ENCODE peak calls at places on chromosomes 13 and 19, in six cellular contexts. P is head of caudate nucleus; B is AG09309; O is M059J; I is stimulated activated CD4-positive, alpha-beta T cell treated with anti-CD3 and anti-CD28 coated beads, TNF-alpha, amount 100 ng/mL, for 24 hours; S is anterior cingulate cortex. H is an unnamed sample.
A peak's percentile ranks its signal among the peaks of the same experiment; 100 is the strongest.

GRCh38 chr19:35755550-35756371 is 1.1 kb downstream of the HSPB6 start:
- DNase-seq in P (no peak), B (no peak), O (no peak), I (peak; percentile 38), S (no peak), H (no peak)

GRCh38 chr13:78239681-78240080 is 321.1 kb upstream of the EDNRB start:
- DNase-seq in P (no peak), B (no peak), O (no peak), I (no peak), S (no peak), H (no peak)

GRCh38 chr13:101429733-101430132 is 13.4 kb upstream of the NALCN start:
- DNase-seq in P (no peak), B (no peak), O (no peak), I (no peak), S (no peak), H (no peak)

GRCh38 chr19:44925114-44925891 is 10.9 kb downstream of the APOC1 start:
- DNase-seq in P (peak; percentile 88), B (peak; percentile 29), O (peak; percentile 43), I (no peak), S (peak; percentile 64), H (peak; percentile 64)

GRCh38 chr13:96935971-96936370 is 58.3 kb downstream of the OXGR1 start:
- DNase-seq in P (no peak), B (no peak), O (no peak), I (no peak), S (no peak), H (no peak)

GRCh38 chr13:23598371-23598770 is 28.2 kb downstream of the TNFRSF19 start:
- DNase-seq in P (no peak), B (no peak), O (no peak), I (no peak), S (no peak), H (no peak)

GRCh38 chr13:110412132-110412912 is 105.2 kb downstream of the COL4A2 start:
- DNase-seq in P (peak; percentile 91), B (peak; percentile 97), O (peak; percentile 97), I (peak; percentile 72), S (peak; percentile 57), H (peak; percentile 70)

GRCh38 chr13:67117010-67117550 is 113.1 kb downstream of the PCDH9 start:
- DNase-seq in P (no peak), B (no peak), O (no peak), I (no peak), S (no peak), H (no peak)

GRCh38 chr13:40072663-40073120 is 417.2 kb downstream of the COG6 start:
- DNase-seq in P (no peak), B (no peak), O (no peak), I (no peak), S (no peak), H (no peak)

GRCh38 chr19:37519890-37520289 is 13.2 kb downstream of the ZNF793 start:
- DNase-seq in P (no peak), B (no peak), O (peak; percentile 88), I (no peak), S (no peak), H (no peak)

GRCh38 chr19:13768510-13768909 is 4.2 kb downstream of the MRI1 start:
- DNase-seq in P (no peak), B (no peak), O (no peak), I (no peak), S (no peak), H (no peak)

GRCh38 chr13:108426893-108427292 is 157.4 kb downstream of the TNFSF13B start:
- DNase-seq in P (no peak), B (no peak), O (peak; percentile 0), I (no peak), S (no peak), H (no peak)

GRCh38 chr13:44906758-44907157 is 82.5 kb downstream of the NUFIP1 start:
- DNase-seq in P (peak; percentile 44), B (peak; percentile 46), O (peak; percentile 64), I (no peak), S (peak; percentile 15), H (no peak)

GRCh38 chr19:40659116-40659515 is 31.3 kb downstream of the NUMBL start:
- DNase-seq in P (no peak), B (no peak), O (no peak), I (no peak), S (no peak), H (no peak)

GRCh38 chr13:32212420-32212819 is 102.7 kb downstream of the ZAR1L start:
- DNase-seq in P (no peak), B (peak; percentile 49), O (peak; percentile 59), I (no peak), S (no peak), H (no peak)

GRCh38 chr13:97108535-97108910 is 113.6 kb upstream of the MBNL2 start:
- DNase-seq in P (no peak), B (no peak), O (peak; percentile 51), I (no peak), S (no peak), H (no peak)

GRCh38 chr13:32838985-32839384 is 177.2 kb upstream of the KL start:
- DNase-seq in P (no peak), B (no peak), O (peak; percentile 40), I (no peak), S (no peak), H (no peak)

GRCh38 chr13:105329359-105329758 is 1206.1 kb downstream of the EFNB2 start:
- DNase-seq in P (no peak), B (no peak), O (peak; percentile 65), I (no peak), S (no peak), H (peak; percentile 48)

GRCh38 chr13:32200741-32201140 is 114.4 kb downstream of the ZAR1L start:
- DNase-seq in P (no peak), B (no peak), O (no peak), I (no peak), S (no peak), H (no peak)

GRCh38 chr13:44271031-44271433 is 102.6 kb upstream of the SERP2 start:
- DNase-seq in P (no peak), B (peak; percentile 45), O (peak; percentile 88), I (no peak), S (no peak), H (no peak)

GRCh38 chr19:4264812-4265211 is 14.3 kb upstream of the SHD start:
- DNase-seq in P (no peak), B (no peak), O (no peak), I (no peak), S (no peak), H (no peak)

GRCh38 chr19:32675720-32676185 is at the start of gene RGS9BP:
- DNase-seq in P (peak; percentile 88), B (no peak), O (peak; percentile 74), I (peak; percentile 63), S (peak; percentile 36), H (peak; percentile 54)

GRCh38 chr19:35327642-35328041 is 1.3 kb upstream of the CD22 start:
- DNase-seq in P (no peak), B (no peak), O (no peak), I (no peak), S (no peak), H (no peak)

GRCh38 chr13:28568286-28568685 is 73.4 kb upstream of the FLT1 start:
- DNase-seq in P (peak; percentile 76), B (no peak), O (peak; percentile 13), I (no peak), S (peak; percentile 31), H (peak; percentile 59)

GRCh38 chr19:409515-410242 is 732 bp upstream of the C2CD4C start:
- DNase-seq in P (no peak), B (no peak), O (no peak), I (no peak), S (no peak), H (no peak)

GRCh38 chr13:78675112-78675511 is 16.2 kb upstream of the OBI1 start:
- DNase-seq in P (no peak), B (no peak), O (no peak), I (no peak), S (no peak), H (no peak)

GRCh38 chr13:23709521-23709920 is 139.3 kb downstream of the TNFRSF19 start:
- DNase-seq in P (no peak), B (no peak), O (peak; percentile 19), I (no peak), S (no peak), H (no peak)

GRCh38 chr13:93672996-93673395 is 446.4 kb downstream of the GPC6 start:
- DNase-seq in P (no peak), B (no peak), O (no peak), I (no peak), S (no peak), H (no peak)

GRCh38 chr13:109949395-109949794 is 163.0 kb upstream of the IRS2 start:
- DNase-seq in P (no peak), B (no peak), O (peak; percentile 18), I (no peak), S (no peak), H (no peak)

GRCh38 chr13:36872621-36873020 is 47.4 kb downstream of the SMAD9 start:
- DNase-seq in P (peak; percentile 60), B (no peak), O (no peak), I (no peak), S (peak; percentile 21), H (no peak)

GRCh38 chr19:48487944-48488343 is 18.8 kb downstream of the CYTH2 start:
- DNase-seq in P (no peak), B (peak; percentile 44), O (peak; percentile 97), I (no peak), S (peak; percentile 4), H (no peak)

GRCh38 chr13:72586519-72586918 is 140.9 kb downstream of the MZT1 start:
- DNase-seq in P (no peak), B (no peak), O (peak; percentile 10), I (no peak), S (no peak), H (no peak)

GRCh38 chr19:32830231-32831014 is 39.1 kb downstream of the SLC7A9 start:
- DNase-seq in P (no peak), B (peak; percentile 45), O (peak; percentile 92), I (no peak), S (no peak), H (no peak)

GRCh38 chr13:35378939-35379338 is 97.5 kb downstream of the MAB21L1 start:
- DNase-seq in P (no peak), B (no peak), O (peak; percentile 1), I (no peak), S (no peak), H (no peak)

GRCh38 chr19:39467941-39468340 is 12.7 kb upstream of the TIMM50 start:
- DNase-seq in P (no peak), B (no peak), O (no peak), I (no peak), S (no peak), H (no peak)

H was measured in HL-60.